ENCODE peak calls at places on chromosomes 11 and 22, in five cellular contexts. I is RWPE2, M is prostate gland, A is heart right ventricle, T is colonic mucosa. X is an unnamed sample.
A peak's percentile ranks its signal among the peaks of the same experiment; 100 is the strongest.

GRCh38 chr11:83656931-83657330 is 370.8 kb upstream of the CCDC90B start:
- DNase-seq in T (no peak), I (no peak), M (no peak), A (no peak), X (no peak)

GRCh38 chr22:48849963-48850657 is 977.6 kb downstream of the BRD1 start:
- DNase-seq in M (no peak), A (no peak), T (no peak), I (no peak), X (no peak)

GRCh38 chr11:115677190-115677589 is 173.0 kb upstream of the CADM1 start:
- DNase-seq in T (no peak), A (no peak), I (no peak), M (no peak), X (no peak)

GRCh38 chr11:111926505-111927391 is 8.0 kb downstream of the C11orf52 start:
- DNase-seq in T (peak; percentile 97), I (peak; percentile 95), A (peak; percentile 97), M (peak; percentile 96), X (peak; percentile 97)

GRCh38 chr22:20108757-20109230 is 7.1 kb upstream of the RANBP1 start:
- DNase-seq in I (no peak), T (no peak), A (peak; percentile 1), M (no peak), X (no peak)

GRCh38 chr11:32420937-32421532 is 14.3 kb downstream of the WT1 start:
- DNase-seq in M (no peak), T (no peak), I (no peak), A (no peak), X (no peak)

GRCh38 chr11:11135820-11136476 is 217.1 kb downstream of the CSNK2A3 start:
- DNase-seq in T (no peak), M (peak; percentile 56), I (no peak), A (no peak), X (no peak)

GRCh38 chr22:24060375-24060788 is 49.3 kb downstream of the CABIN1 start:
- DNase-seq in M (peak; percentile 51), I (no peak), A (no peak), T (no peak), X (peak; percentile 85)

GRCh38 chr22:32764330-32765116 is 37.0 kb upstream of the TIMP3 start:
- DNase-seq in M (no peak), A (peak; percentile 65), I (no peak), T (peak; percentile 38), X (peak; percentile 95)

GRCh38 chr11:129854229-129854805 is 38.7 kb downstream of the TMEM45B start:
- DNase-seq in I (no peak), A (no peak), T (no peak), M (no peak), X (no peak)

GRCh38 chr22:43473031-43473430 is 61.2 kb downstream of the MPPED1 start:
- DNase-seq in M (no peak), A (no peak), T (no peak), I (no peak), X (no peak)

GRCh38 chr11:45900916-45901617 is 6.0 kb downstream of the FREY1 start:
- DNase-seq in T (no peak), A (peak; percentile 51), M (no peak), I (no peak), X (no peak)

DNA sequence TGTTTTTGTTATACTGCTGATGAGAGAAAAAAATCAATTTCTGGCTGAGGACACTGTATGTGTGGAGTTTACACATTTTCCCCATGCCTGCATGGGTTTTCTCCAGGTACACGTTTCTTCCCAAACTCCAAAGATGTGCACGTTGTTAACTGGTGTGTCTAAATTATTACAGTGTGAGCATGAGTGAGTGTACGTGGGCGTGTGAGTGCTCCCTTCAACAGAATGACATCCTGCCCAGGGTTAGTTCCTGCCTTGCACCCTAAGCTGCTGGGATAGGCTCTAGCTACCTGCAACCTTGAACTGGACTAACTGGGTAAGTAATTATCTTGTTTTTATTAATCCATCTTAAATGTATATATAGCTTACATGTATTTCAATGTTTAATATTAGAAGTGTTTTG is 5.5 kb downstream of the NPAT start:
- DNase-seq in A (no peak), T (no peak), I (no peak), M (no peak), X (no peak)
- H3K36me3 ChIP-seq in A (no peaks in the 10 kb centered on the region), T (no peaks in the 10 kb centered on the region), I (peaks cover 35% of the 10 kb centered on the region), M (no peaks in the 10 kb centered on the region), X (peaks cover 19% of the 10 kb centered on the region)

GRCh38 chr11:1947592-1948237 is 583 bp downstream of the MRPL23 start:
- DNase-seq in A (no peak), T (no peak), I (no peak), M (no peak), X (no peak)

GRCh38 chr11:1946812-1947480 is at the start of gene MRPL23:
- DNase-seq in A (peak; percentile 14), T (no peak), I (no peak), M (no peak), X (no peak)

GRCh38 chr11:1942541-1943260 is 4.4 kb upstream of the MRPL23 start:
- DNase-seq in A (no peak), I (peak; percentile 47), T (no peak), M (no peak), X (no peak)

GRCh38 chr11:1943576-1943975 is 3.6 kb upstream of the MRPL23 start:
- DNase-seq in T (no peak), A (peak; percentile 9), M (no peak), I (peak; percentile 38), X (no peak)

DNA sequence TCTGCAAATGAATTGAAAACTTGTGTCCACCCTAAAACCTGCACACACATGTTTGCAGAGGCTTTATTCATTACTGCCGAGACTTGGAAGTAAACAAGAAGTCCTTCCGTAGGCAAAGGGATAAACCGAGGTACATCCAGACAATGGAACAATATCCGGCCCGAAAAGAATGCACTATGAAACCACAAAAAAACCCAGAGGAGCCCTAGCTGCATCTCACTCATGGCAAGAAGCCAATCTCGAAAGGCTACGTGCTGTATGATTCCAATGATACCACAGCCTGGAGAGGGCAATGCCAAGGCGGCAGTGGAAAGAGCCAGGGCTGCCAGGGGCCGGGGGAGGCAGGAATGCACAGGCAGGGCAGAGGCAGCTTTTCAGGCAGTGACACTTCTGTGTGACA is 3.2 kb upstream of the MRPL23 start:
- DNase-seq in M (no peak), A (no peak), I (peak; percentile 54), T (no peak), X (no peak)
- H3K4me3 ChIP-seq in M (no peak overlapping the region), A (no peak overlapping the region), I (peak overlapping the region; percentile 15), T (no peak overlapping the region), X (no peak overlapping the region)

GRCh38 chr11:12163181-12163841 is 52.9 kb downstream of the MICAL2 start:
- DNase-seq in M (no peak), A (peak; percentile 58), T (peak; percentile 78), I (no peak), X (peak; percentile 96)
- H3K36me3 ChIP-seq in M (no peaks in the 10 kb centered on the region), A (no peaks in the 10 kb centered on the region), T (no peaks in the 10 kb centered on the region), I (peaks cover 84% of the 10 kb centered on the region), X (peaks cover 30% of the 10 kb centered on the region)

GRCh38 chr11:69830086-69830485 is 10.9 kb upstream of the FGF3 start:
- DNase-seq in M (no peak), T (no peak), A (no peak), I (no peak), X (no peak)

GRCh38 chr11:69832561-69833413 is 13.6 kb upstream of the FGF3 start:
- DNase-seq in I (no peak), A (no peak), T (no peak), M (no peak), X (no peak)

GRCh38 chr11:69834251-69834650 is 15.0 kb upstream of the FGF3 start:
- DNase-seq in A (no peak), I (no peak), M (no peak), T (no peak), X (no peak)

GRCh38 chr11:69828971-69829344 is 9.7 kb upstream of the FGF3 start:
- DNase-seq in I (no peak), T (peak; percentile 65), M (no peak), A (no peak), X (no peak)

DNA sequence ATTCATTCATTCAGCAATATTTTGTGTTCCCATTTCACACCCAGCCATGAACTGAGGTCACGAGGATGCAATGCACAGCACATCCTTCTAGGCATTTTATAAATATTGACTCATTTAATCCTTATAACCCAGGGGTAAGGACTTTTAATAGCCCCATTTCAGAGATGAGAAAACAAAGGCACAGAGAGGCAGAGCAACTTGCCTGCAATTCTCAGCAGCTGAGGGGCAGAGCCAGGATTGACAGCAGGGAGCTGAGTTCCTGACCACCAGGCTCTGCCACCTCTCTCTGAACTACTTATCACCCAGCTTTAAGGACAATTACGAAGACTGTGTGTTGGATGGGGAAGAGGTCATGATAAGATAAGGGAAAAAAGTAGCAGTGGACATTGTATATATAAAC is 12.8 kb upstream of the FGF3 start:
- DNase-seq in M (no peak), I (no peak), A (no peak), T (no peak), X (no peak)
- H3K4me3 ChIP-seq in M (no peak overlapping the region), I (no peak overlapping the region), A (no peak overlapping the region), T (no peak overlapping the region), X (no peak overlapping the region)

GRCh38 chr11:9731256-9731655 is 67.4 kb downstream of the SWAP70 start:
- DNase-seq in M (no peak), A (no peak), T (no peak), I (no peak), X (no peak)
- H3K36me3 ChIP-seq in M (no peaks in the 10 kb centered on the region), A (peaks cover 32% of the 10 kb centered on the region), T (no peaks in the 10 kb centered on the region), I (peaks cover 54% of the 10 kb centered on the region), X (peaks cover 86% of the 10 kb centered on the region)

GRCh38 chr11:26158251-26158650 is 173.7 kb upstream of the ANO3 start:
- DNase-seq in A (no peak), I (no peak), M (no peak), T (no peak), X (no peak)
- H3K4me3 ChIP-seq in A (no peak overlapping the region), I (no peak overlapping the region), M (no peak overlapping the region), T (no peak overlapping the region), X (no peak overlapping the region)

GRCh38 chr11:74037309-74037708 is 28.4 kb upstream of the UCP3 start:
- DNase-seq in M (no peak), A (no peak), I (no peak), T (no peak), X (peak; percentile 26)
- H3K36me3 ChIP-seq in M (peaks cover 10% of the 10 kb centered on the region), A (peaks cover 47% of the 10 kb centered on the region), I (peaks cover 32% of the 10 kb centered on the region), T (no peaks in the 10 kb centered on the region), X (peaks cover 84% of the 10 kb centered on the region)

DNA sequence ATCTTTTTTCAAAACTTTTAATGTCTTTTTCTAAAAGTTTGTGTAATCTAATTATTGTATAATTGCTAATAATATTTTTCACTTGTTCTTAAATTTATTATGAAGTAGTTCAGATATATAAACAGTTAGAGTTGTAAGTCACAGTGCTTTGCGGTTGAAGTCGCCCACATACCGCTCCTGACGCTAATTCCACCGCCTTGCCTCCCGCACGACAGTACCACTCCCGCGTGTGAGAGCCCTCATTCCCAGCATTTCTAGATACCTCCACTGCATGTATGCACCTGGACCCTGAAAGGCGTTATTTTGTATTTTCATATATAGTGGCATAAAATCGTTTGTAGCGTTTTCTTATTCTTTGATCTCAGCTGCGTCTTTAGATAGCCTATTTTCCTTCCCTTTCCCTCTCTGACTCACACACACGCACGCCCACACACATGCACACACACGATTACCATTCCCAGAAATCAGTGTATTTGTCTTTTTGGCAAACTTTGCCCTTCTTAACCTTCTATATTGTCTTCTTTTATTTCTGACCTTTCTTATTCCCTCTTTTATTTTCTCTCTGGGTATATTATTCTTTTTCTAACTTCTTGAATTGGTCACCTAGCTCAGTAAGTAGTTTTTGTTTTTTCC is 56.4 kb upstream of the PITPNB start:
- DNase-seq in T (no peak), M (no peak), A (no peak), I (no peak), X (no peak)
- H3K4me3 ChIP-seq in T (no peak overlapping the region), M (no peak overlapping the region), A (no peak overlapping the region), I (no peak overlapping the region), X (no peak overlapping the region)

X was measured in mesenchymal stem cell.